ENCODE peak calls at places on chromosomes 11 and 22, in seven cellular contexts. X, V, Q, P, E, Y and W are unnamed samples.

GRCh38 chr11:113932788-113933187 is 28.2 kb downstream of the HTR3B start:
- DNase-seq in X (no peak), V (no peak), Q (no peak), P (no peak), E (no peak), Y (no peak), W (no peak)

GRCh38 chr11:64400096-64400495 is 41.1 kb downstream of the RPS6KA4 start:
- DNase-seq in X (no peak), V (no peak), Q (no peak), P (no peak), E (no peak), Y (peak; percentile 37), W (no peak)

GRCh38 chr11:44889266-44889665 is 61.4 kb downstream of the TP53I11 start:
- DNase-seq in X (no peak), V (no peak), Q (no peak), P (no peak), E (no peak), Y (no peak), W (no peak)

GRCh38 chr22:20283674-20284066 is 15.6 kb upstream of the RTN4R start:
- DNase-seq in X (no peak), V (no peak), Q (no peak), P (no peak), E (no peak), Y (no peak), W (no peak)

GRCh38 chr11:111334495-111335123 is 36.3 kb downstream of the POU2AF3 start:
- DNase-seq in X (no peak), V (no peak), Q (no peak), P (peak; percentile 83), E (no peak), Y (no peak), W (no peak)

GRCh38 chr11:135074397-135074998 is 662.5 kb upstream of the B3GAT1 start:
- DNase-seq in X (no peak), V (no peak), Q (no peak), P (no peak), E (no peak), Y (no peak), W (no peak)

GRCh38 chr11:19605500-19606371 is 106.9 kb upstream of the NAV2 start:
- DNase-seq in X (no peak), V (no peak), Q (no peak), P (no peak), E (no peak), Y (no peak), W (no peak)

GRCh38 chr11:15884792-15885540 is 471.4 kb downstream of the SOX6 start:
- DNase-seq in X (no peak), V (no peak), Q (no peak), P (no peak), E (no peak), Y (no peak), W (no peak)

GRCh38 chr11:47714554-47715081 is 551 bp downstream of the AGBL2 start:
- DNase-seq in X (peak; percentile 17), V (peak; percentile 17), Q (no peak), P (no peak), E (no peak), Y (peak; percentile 7), W (no peak)

GRCh38 chr11:6413791-6414231 is 5.1 kb downstream of the APBB1 start:
- DNase-seq in X (no peak), V (no peak), Q (no peak), P (no peak), E (peak; percentile 63), Y (no peak), W (no peak)

GRCh38 chr11:68727783-68728182 is 23.5 kb downstream of the TESMIN start:
- DNase-seq in X (no peak), V (no peak), Q (no peak), P (no peak), E (no peak), Y (no peak), W (no peak)

GRCh38 chr11:35584321-35584720 is 33.9 kb upstream of the FJX1 start:
- DNase-seq in X (no peak), V (no peak), Q (no peak), P (no peak), E (no peak), Y (peak; percentile 89), W (no peak)

GRCh38 chr11:121249039-121249663 is 43.4 kb upstream of the SC5D start:
- DNase-seq in X (peak; percentile 63), V (no peak), Q (no peak), P (peak; percentile 37), E (no peak), Y (peak; percentile 81), W (peak; percentile 73)

GRCh38 chr11:23272095-23272494 is 411.8 kb upstream of the CCDC179 start:
- DNase-seq in X (no peak), V (no peak), Q (no peak), P (no peak), E (no peak), Y (peak; percentile 4), W (no peak)

GRCh38 chr11:44915621-44916020 is 35.1 kb downstream of the TP53I11 start:
- DNase-seq in X (no peak), V (no peak), Q (no peak), P (no peak), E (no peak), Y (no peak), W (no peak)